ENCODE peak calls at places on chromosomes 12 and 14, in nine cellular contexts. One of them, this sample, is unnamed.

GRCh38 chr14:37901978-37902377 is 305.7 kb upstream of the SSTR1 start:
- DNase-seq in esophagus squamous epithelium: no peak
- DNase-seq in IMR-90: peak; percentile 65
- DNase-seq in ascending aorta: no peak
- DNase-seq in tibial nerve: peak; percentile 38
- DNase-seq in A549: no peak
- DNase-seq in CD8-positive, alpha-beta T cell: no peak
- DNase-seq in thyroid gland: no peak
- DNase-seq in astrocyte: peak; percentile 2
- DNase-seq in this sample: no peak

GRCh38 chr14:73344304-73344703 is 107.0 kb downstream of the PAPLN start:
- DNase-seq in esophagus squamous epithelium: no peak
- DNase-seq in IMR-90: peak; percentile 26
- DNase-seq in ascending aorta: no peak
- DNase-seq in tibial nerve: no peak
- DNase-seq in A549: no peak
- DNase-seq in CD8-positive, alpha-beta T cell: no peak
- DNase-seq in thyroid gland: no peak
- DNase-seq in astrocyte: no peak
- DNase-seq in this sample: no peak

GRCh38 chr12:89484470-89484869 is 40.1 kb downstream of the GALNT4 start:
- DNase-seq in esophagus squamous epithelium: no peak
- DNase-seq in IMR-90: no peak
- DNase-seq in ascending aorta: no peak
- DNase-seq in tibial nerve: no peak
- DNase-seq in A549: no peak
- DNase-seq in CD8-positive, alpha-beta T cell: no peak
- DNase-seq in thyroid gland: no peak
- DNase-seq in astrocyte: no peak
- DNase-seq in this sample: no peak

GRCh38 chr14:38256358-38256840 is 506 bp upstream of the CLEC14A start:
- DNase-seq in esophagus squamous epithelium: no peak
- DNase-seq in IMR-90: peak; percentile 54
- DNase-seq in ascending aorta: no peak
- DNase-seq in tibial nerve: no peak
- DNase-seq in A549: no peak
- DNase-seq in CD8-positive, alpha-beta T cell: no peak
- DNase-seq in thyroid gland: no peak
- DNase-seq in astrocyte: no peak
- DNase-seq in this sample: no peak

GRCh38 chr14:60777856-60778578 is 43.5 kb downstream of the MNAT1 start:
- DNase-seq in esophagus squamous epithelium: no peak
- DNase-seq in IMR-90: peak; percentile 94
- DNase-seq in ascending aorta: no peak
- DNase-seq in tibial nerve: no peak
- DNase-seq in A549: no peak
- DNase-seq in CD8-positive, alpha-beta T cell: no peak
- DNase-seq in thyroid gland: no peak
- DNase-seq in astrocyte: peak; percentile 95
- DNase-seq in this sample: peak; percentile 63

GRCh38 chr12:122140467-122141257 is 33.4 kb downstream of the IL31 start:
- DNase-seq in esophagus squamous epithelium: no peak
- DNase-seq in IMR-90: no peak
- DNase-seq in ascending aorta: no peak
- DNase-seq in tibial nerve: no peak
- DNase-seq in A549: no peak
- DNase-seq in CD8-positive, alpha-beta T cell: no peak
- DNase-seq in thyroid gland: no peak
- DNase-seq in astrocyte: no peak
- DNase-seq in this sample: no peak

GRCh38 chr12:77232045-77232444 is 166.7 kb upstream of the E2F7 start:
- DNase-seq in esophagus squamous epithelium: no peak
- DNase-seq in IMR-90: peak; percentile 57
- DNase-seq in ascending aorta: no peak
- DNase-seq in tibial nerve: peak; percentile 14
- DNase-seq in A549: no peak
- DNase-seq in CD8-positive, alpha-beta T cell: no peak
- DNase-seq in thyroid gland: no peak
- DNase-seq in astrocyte: peak; percentile 74
- DNase-seq in this sample: peak; percentile 45

GRCh38 chr14:86865934-86866333 is 1127.0 kb downstream of the GALC start:
- DNase-seq in esophagus squamous epithelium: no peak
- DNase-seq in IMR-90: no peak
- DNase-seq in ascending aorta: no peak
- DNase-seq in tibial nerve: no peak
- DNase-seq in A549: no peak
- DNase-seq in CD8-positive, alpha-beta T cell: no peak
- DNase-seq in thyroid gland: no peak
- DNase-seq in astrocyte: no peak
- DNase-seq in this sample: no peak

GRCh38 chr14:105880616-105881015 is 354.2 kb downstream of the TMEM121 start:
- DNase-seq in esophagus squamous epithelium: no peak
- DNase-seq in IMR-90: no peak
- DNase-seq in ascending aorta: no peak
- DNase-seq in tibial nerve: peak; percentile 4
- DNase-seq in A549: no peak
- DNase-seq in CD8-positive, alpha-beta T cell: no peak
- DNase-seq in thyroid gland: no peak
- DNase-seq in astrocyte: no peak
- DNase-seq in this sample: no peak

GRCh38 chr12:53207042-53207441 is at the start of gene ITGB7:
- DNase-seq in esophagus squamous epithelium: no peak
- DNase-seq in IMR-90: no peak
- DNase-seq in ascending aorta: no peak
- DNase-seq in tibial nerve: no peak
- DNase-seq in A549: no peak
- DNase-seq in CD8-positive, alpha-beta T cell: peak; percentile 47
- DNase-seq in thyroid gland: no peak
- DNase-seq in astrocyte: no peak
- DNase-seq in this sample: no peak

GRCh38 chr14:22641851-22642250 is 2.3 kb downstream of the OR6J1 start:
- DNase-seq in esophagus squamous epithelium: no peak
- DNase-seq in IMR-90: no peak
- DNase-seq in ascending aorta: no peak
- DNase-seq in tibial nerve: no peak
- DNase-seq in A549: peak; percentile 25
- DNase-seq in CD8-positive, alpha-beta T cell: no peak
- DNase-seq in thyroid gland: no peak
- DNase-seq in astrocyte: no peak
- DNase-seq in this sample: no peak

GRCh38 chr12:92912672-92913071 is 16.4 kb downstream of the EEA1 start:
- DNase-seq in esophagus squamous epithelium: no peak
- DNase-seq in IMR-90: no peak
- DNase-seq in ascending aorta: no peak
- DNase-seq in tibial nerve: no peak
- DNase-seq in A549: no peak
- DNase-seq in CD8-positive, alpha-beta T cell: no peak
- DNase-seq in thyroid gland: no peak
- DNase-seq in astrocyte: no peak
- DNase-seq in this sample: no peak

GRCh38 chr12:120466560-120467315 is 2.8 kb downstream of the SRSF9 start:
- DNase-seq in esophagus squamous epithelium: no peak
- DNase-seq in IMR-90: peak; percentile 45
- DNase-seq in ascending aorta: no peak
- DNase-seq in tibial nerve: no peak
- DNase-seq in A549: no peak
- DNase-seq in CD8-positive, alpha-beta T cell: peak; percentile 5
- DNase-seq in thyroid gland: peak; percentile 20
- DNase-seq in astrocyte: no peak
- DNase-seq in this sample: no peak

GRCh38 chr14:65939184-65939583 is 526.7 kb downstream of the FUT8 start:
- DNase-seq in esophagus squamous epithelium: no peak
- DNase-seq in IMR-90: no peak
- DNase-seq in ascending aorta: no peak
- DNase-seq in tibial nerve: no peak
- DNase-seq in A549: no peak
- DNase-seq in CD8-positive, alpha-beta T cell: no peak
- DNase-seq in thyroid gland: no peak
- DNase-seq in astrocyte: no peak
- DNase-seq in this sample: no peak

GRCh38 chr14:47715330-47715729 is 39.9 kb upstream of the MDGA2 start:
- DNase-seq in esophagus squamous epithelium: no peak
- DNase-seq in IMR-90: peak; percentile 0
- DNase-seq in ascending aorta: no peak
- DNase-seq in tibial nerve: no peak
- DNase-seq in A549: no peak
- DNase-seq in CD8-positive, alpha-beta T cell: no peak
- DNase-seq in thyroid gland: no peak
- DNase-seq in astrocyte: peak; percentile 33
- DNase-seq in this sample: no peak

DNA sequence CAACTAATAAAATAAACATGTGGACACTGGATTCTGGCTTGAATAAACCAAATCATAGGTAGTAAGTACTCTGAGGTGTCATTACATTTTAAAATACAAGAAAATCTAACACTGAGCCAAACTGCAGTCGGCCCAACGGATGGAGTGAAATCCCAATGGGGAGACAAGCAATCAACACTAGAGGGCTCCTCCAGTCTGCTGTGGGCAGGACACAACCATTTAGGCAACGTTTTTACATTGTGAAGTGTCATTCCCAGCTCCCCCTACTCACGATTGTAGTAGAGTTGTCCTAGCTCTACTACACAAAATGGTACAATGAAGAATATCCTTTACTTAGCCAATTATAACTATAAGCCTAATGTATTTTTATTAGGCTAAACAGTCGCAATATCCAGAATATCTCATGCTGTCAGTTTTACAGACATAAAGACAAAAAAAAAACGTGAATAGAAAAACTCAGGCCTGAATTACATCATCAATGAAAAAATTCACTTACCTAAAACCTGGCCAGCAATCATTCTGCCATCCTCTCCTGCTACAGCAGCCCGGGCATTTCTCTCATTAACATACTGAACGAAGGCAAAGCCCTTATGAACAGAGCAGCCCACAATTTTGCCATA is 35.7 kb downstream of the HNRNPC start:
- DNase-seq in esophagus squamous epithelium: no peak
- DNase-seq in IMR-90: no peak
- DNase-seq in ascending aorta: no peak
- DNase-seq in tibial nerve: no peak
- DNase-seq in A549: no peak
- DNase-seq in CD8-positive, alpha-beta T cell: no peak
- DNase-seq in thyroid gland: no peak
- DNase-seq in astrocyte: no peak
- DNase-seq in this sample: no peak
- TF ChIP-seq CTCF in esophagus squamous epithelium: peak; percentile 25
- TF ChIP-seq CTCF in IMR-90: no peak
- TF ChIP-seq CTCF in ascending aorta: peak; percentile 32
- TF ChIP-seq CTCF in tibial nerve: no peak
- TF ChIP-seq CTCF in A549: peak; percentile 37
- TF ChIP-seq CTCF in CD8-positive, alpha-beta T cell: no peak
- TF ChIP-seq CTCF in thyroid gland: peak; percentile 22
- TF ChIP-seq CTCF in astrocyte: peak; percentile 13
- TF ChIP-seq CTCF in this sample: peak; percentile 24

GRCh38 chr14:24246765-24247212 is 4.4 kb upstream of the TINF2 start:
- DNase-seq in esophagus squamous epithelium: no peak
- DNase-seq in IMR-90: peak; percentile 25
- DNase-seq in ascending aorta: no peak
- DNase-seq in tibial nerve: no peak
- DNase-seq in A549: no peak
- DNase-seq in CD8-positive, alpha-beta T cell: no peak
- DNase-seq in thyroid gland: no peak
- DNase-seq in astrocyte: no peak
- DNase-seq in this sample: no peak
- H3K27ac ChIP-seq in esophagus squamous epithelium: peak overlapping the region; percentile 43
- H3K27ac ChIP-seq in IMR-90: no peak overlapping the region
- H3K27ac ChIP-seq in ascending aorta: no peak overlapping the region
- H3K27ac ChIP-seq in tibial nerve: no peak overlapping the region
- H3K27ac ChIP-seq in A549: no peak overlapping the region
- H3K27ac ChIP-seq in CD8-positive, alpha-beta T cell: no peak overlapping the region
- H3K27ac ChIP-seq in thyroid gland: no peak overlapping the region
- H3K27ac ChIP-seq in astrocyte: no peak overlapping the region
- H3K27ac ChIP-seq in this sample: no peak overlapping the region

GRCh38 chr12:24810378-24810777 is 138.5 kb downstream of the BCAT1 start:
- DNase-seq in esophagus squamous epithelium: no peak
- DNase-seq in IMR-90: no peak
- DNase-seq in ascending aorta: no peak
- DNase-seq in tibial nerve: no peak
- DNase-seq in A549: no peak
- DNase-seq in CD8-positive, alpha-beta T cell: no peak
- DNase-seq in thyroid gland: no peak
- DNase-seq in astrocyte: peak; percentile 9
- DNase-seq in this sample: no peak

GRCh38 chr12:24815087-24815423 is 133.8 kb downstream of the BCAT1 start:
- DNase-seq in esophagus squamous epithelium: no peak
- DNase-seq in IMR-90: no peak
- DNase-seq in ascending aorta: no peak
- DNase-seq in tibial nerve: no peak
- DNase-seq in A549: no peak
- DNase-seq in CD8-positive, alpha-beta T cell: no peak
- DNase-seq in thyroid gland: no peak
- DNase-seq in astrocyte: no peak
- DNase-seq in this sample: no peak

GRCh38 chr12:24808651-24809050 is 140.2 kb downstream of the BCAT1 start:
- DNase-seq in esophagus squamous epithelium: no peak
- DNase-seq in IMR-90: no peak
- DNase-seq in ascending aorta: no peak
- DNase-seq in tibial nerve: no peak
- DNase-seq in A549: no peak
- DNase-seq in CD8-positive, alpha-beta T cell: no peak
- DNase-seq in thyroid gland: no peak
- DNase-seq in astrocyte: no peak
- DNase-seq in this sample: no peak

GRCh38 chr12:24814379-24815086 is 134.4 kb downstream of the BCAT1 start:
- DNase-seq in esophagus squamous epithelium: no peak
- DNase-seq in IMR-90: no peak
- DNase-seq in ascending aorta: no peak
- DNase-seq in tibial nerve: no peak
- DNase-seq in A549: no peak
- DNase-seq in CD8-positive, alpha-beta T cell: no peak
- DNase-seq in thyroid gland: no peak
- DNase-seq in astrocyte: no peak
- DNase-seq in this sample: no peak
- H3K4me3 ChIP-seq in esophagus squamous epithelium: no peak overlapping the region
- H3K4me3 ChIP-seq in IMR-90: no peak overlapping the region
- H3K4me3 ChIP-seq in ascending aorta: no peak overlapping the region
- H3K4me3 ChIP-seq in tibial nerve: no peak overlapping the region
- H3K4me3 ChIP-seq in A549: no peak overlapping the region
- H3K4me3 ChIP-seq in CD8-positive, alpha-beta T cell: peak overlapping the region; percentile 21
- H3K4me3 ChIP-seq in thyroid gland: no peak overlapping the region
- H3K4me3 ChIP-seq in astrocyte: no peak overlapping the region
- H3K4me3 ChIP-seq in this sample: no peak overlapping the region

DNA sequence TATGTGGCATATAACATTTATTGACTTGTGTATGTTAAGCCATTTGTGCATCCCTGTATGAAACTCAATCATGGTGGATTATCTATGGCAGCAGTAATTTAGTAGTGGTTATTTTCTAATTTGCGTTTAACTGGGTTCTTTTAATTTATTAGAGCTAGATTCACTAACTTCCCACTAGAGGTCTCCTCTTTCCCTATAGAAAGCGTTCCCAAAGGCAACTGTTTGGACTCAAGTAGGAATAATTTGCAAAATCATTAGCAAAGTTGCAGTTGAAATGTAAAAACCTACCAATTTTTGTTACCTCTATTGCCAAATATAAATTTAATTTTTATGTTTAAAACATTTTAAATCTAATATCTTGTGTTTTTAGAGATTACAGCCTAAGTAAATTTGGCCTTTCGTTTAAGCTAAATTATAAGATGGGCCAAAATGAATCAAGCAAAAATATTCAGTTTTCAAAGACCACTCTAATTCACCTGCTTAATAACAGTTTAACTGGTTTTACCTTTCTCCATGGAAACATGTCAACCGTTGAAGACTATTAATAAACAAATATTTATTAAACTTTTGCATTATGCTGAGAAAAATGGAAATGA is 6.0 kb downstream of the DMAC2L start:
- DNase-seq in esophagus squamous epithelium: no peak
- DNase-seq in IMR-90: peak; percentile 66
- DNase-seq in ascending aorta: no peak
- DNase-seq in tibial nerve: no peak
- DNase-seq in A549: peak; percentile 56
- DNase-seq in CD8-positive, alpha-beta T cell: no peak
- DNase-seq in thyroid gland: no peak
- DNase-seq in astrocyte: no peak
- DNase-seq in this sample: no peak
- TF ChIP-seq CTCF in esophagus squamous epithelium: peak; percentile 62
- TF ChIP-seq CTCF in IMR-90: peak; percentile 78
- TF ChIP-seq CTCF in ascending aorta: peak; percentile 67
- TF ChIP-seq CTCF in tibial nerve: peak; percentile 53
- TF ChIP-seq CTCF in A549: peak; percentile 73
- TF ChIP-seq CTCF in CD8-positive, alpha-beta T cell: peak; percentile 48
- TF ChIP-seq CTCF in thyroid gland: peak; percentile 71
- TF ChIP-seq CTCF in astrocyte: peak; percentile 62
- TF ChIP-seq CTCF in this sample: peak; percentile 78